ENCODE peak calls at places on chromosomes 16 and 17, in four cellular contexts. J is lower leg skin, D is uterus, X is prostate gland. K is an unnamed sample.

GRCh38 chr17:62179525-62180161 is 114.6 kb upstream of the MED13 start:
- DNase-seq in J (no peak), D (no peak), X (no peak), K (peak)

GRCh38 chr16:51164167-51164566 is 13.1 kb upstream of the SALL1 start:
- DNase-seq in J (no peak), D (no peak), X (no peak), K (no peak)

GRCh38 chr16:74991593-74992403 is 6.9 kb upstream of the WDR59 start:
- DNase-seq in J (no peak), D (no peak), X (no peak), K (no peak)

GRCh38 chr17:5826384-5826783 is 242.1 kb upstream of the NLRP1 start:
- DNase-seq in J (no peak), D (no peak), X (no peak), K (no peak)

GRCh38 chr16:82192665-82193064 is 22.6 kb upstream of the MPHOSPH6 start:
- DNase-seq in J (no peak), D (no peak), X (no peak), K (no peak)

GRCh38 chr17:63699638-63700527 is at the start of gene LIMD2:
- DNase-seq in J (no peak), D (peak), X (peak), K (peak)

GRCh38 chr16:9647981-9648701 is 534.1 kb downstream of the GRIN2A start:
- DNase-seq in J (no peak), D (no peak), X (peak), K (no peak)

GRCh38 chr16:75433732-75434413 is 570 bp upstream of the CFDP1 start:
- DNase-seq in J (peak), D (peak), X (peak), K (peak)

GRCh38 chr17:36614974-36615373 is 13.6 kb downstream of the MRM1 start:
- DNase-seq in J (no peak), D (no peak), X (no peak), K (no peak)

GRCh38 chr16:86215233-86215978 is 294.9 kb upstream of the FOXF1 start:
- DNase-seq in J (no peak), D (no peak), X (no peak), K (no peak)

GRCh38 chr16:64545769-64546168 is 576.1 kb downstream of the CDH11 start:
- DNase-seq in J (no peak), D (no peak), X (no peak), K (no peak)

DNA sequence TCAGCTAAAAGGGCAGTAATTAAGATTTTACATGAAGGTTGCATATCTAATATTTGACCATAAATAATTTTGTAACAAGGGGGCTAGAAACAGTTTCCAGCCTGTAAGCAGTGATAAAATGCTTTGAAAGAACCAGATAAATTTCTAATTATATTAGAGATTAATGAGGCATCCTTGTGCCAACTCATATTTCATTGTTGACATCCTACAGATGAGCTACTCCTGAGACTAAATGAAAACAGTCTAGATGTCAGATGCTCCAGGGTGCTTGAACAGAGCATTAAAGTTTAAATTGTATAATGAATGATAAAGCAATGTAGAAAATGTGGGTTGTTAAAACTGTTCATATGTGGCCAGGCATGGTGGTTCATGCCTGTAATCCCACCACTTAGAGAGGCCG is 23.3 kb downstream of the IQCK start:
- DNase-seq in J (no peak), D (no peak), X (no peak), K (no peak)
- TF ChIP-seq POLR2A in J (no peak), D (no peak), X (no peak), K (no peak)

GRCh38 chr16:67935096-67935401 is 1.6 kb downstream of the PSMB10 start:
- DNase-seq in J (no peak), D (no peak), X (no peak), K (no peak)

GRCh38 chr16:67935402-67936123 is 1.1 kb downstream of the PSMB10 start:
- DNase-seq in J (peak), D (peak), X (peak), K (peak)

GRCh38 chr16:67936876-67937605 is 391 bp upstream of the PSMB10 start:
- DNase-seq in J (no peak), D (no peak), X (peak), K (peak)

GRCh38 chr16:67934306-67935095 is 2.1 kb downstream of the PSMB10 start:
- DNase-seq in J (no peak), D (no peak), X (no peak), K (no peak)

DNA sequence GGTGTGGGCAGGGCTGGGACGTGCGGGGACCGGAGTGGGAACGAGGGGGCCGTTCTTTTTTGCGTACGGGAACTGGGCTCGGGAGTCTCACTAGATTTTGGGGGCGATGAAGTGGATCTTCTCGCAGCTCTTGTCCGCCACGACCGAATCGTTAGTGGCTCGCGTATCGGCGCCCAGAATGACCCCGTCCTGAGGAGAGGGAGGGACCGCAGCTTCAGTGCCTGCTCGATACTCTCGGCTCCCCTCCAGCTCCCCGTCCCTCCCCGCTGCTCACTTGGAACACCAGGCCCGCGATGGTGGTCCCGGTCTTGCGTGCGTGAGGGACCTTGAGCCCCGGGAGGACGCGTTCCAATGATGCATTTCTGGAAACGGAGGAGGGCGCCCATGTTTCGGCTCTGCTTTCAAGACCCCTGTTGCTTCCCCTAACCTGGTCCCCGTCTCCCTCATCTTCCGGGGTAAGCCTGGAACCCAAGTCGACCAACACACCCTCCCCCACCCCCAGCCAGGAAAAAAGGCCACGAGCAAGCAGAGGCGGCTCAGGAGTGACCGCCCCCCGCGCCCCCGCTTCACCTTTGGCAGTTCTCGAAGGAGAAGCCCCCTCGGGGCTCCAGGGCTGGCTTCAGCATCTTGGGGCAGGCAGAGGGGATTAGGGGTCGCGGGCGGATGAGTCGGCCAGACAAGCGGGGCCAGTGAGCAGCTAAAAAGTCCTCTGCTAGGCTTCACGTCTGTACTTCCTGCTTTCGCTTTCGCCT is at the start of gene PSMB10:
- DNase-seq in J (peak), D (peak), X (peak), K (no peak)
- TF ChIP-seq POLR2A in J (no peak), D (peak), X (peak), K (peak)

DNA sequence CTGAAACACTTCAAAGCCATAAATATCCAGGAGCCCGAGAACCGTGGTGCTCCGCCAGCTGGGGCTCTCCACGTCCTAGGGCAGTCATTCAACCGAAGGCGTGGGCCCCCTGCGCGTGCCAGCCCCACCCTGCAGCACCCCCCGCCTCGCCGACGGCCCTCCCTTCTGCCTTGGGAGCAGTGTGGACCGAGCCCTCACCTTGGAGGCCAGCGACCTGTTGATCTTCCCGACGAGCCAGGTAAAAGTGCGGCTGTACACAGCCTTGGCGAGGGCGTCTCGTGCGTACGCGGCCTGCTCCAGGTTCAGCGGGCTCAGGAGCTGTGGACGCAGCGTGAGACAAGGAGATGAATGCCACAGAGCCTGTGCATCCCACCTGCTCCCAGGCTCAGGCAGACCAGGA is 14.1 kb downstream of the MYO1C start:
- DNase-seq in J (no peak), D (no peak), X (no peak), K (no peak)
- TF ChIP-seq POLR2A in J (no peak), D (no peak), X (no peak), K (no peak)

GRCh38 chr17:38730526-38731379 is 612 bp downstream of the CISD3 start:
- DNase-seq in J (no peak), D (peak), X (no peak), K (peak)

GRCh38 chr17:38731526-38732294 is 1.6 kb downstream of the CISD3 start:
- DNase-seq in J (no peak), D (no peak), X (peak), K (peak)

GRCh38 chr17:38728290-38728831 is 1.8 kb upstream of the CISD3 start:
- DNase-seq in J (no peak), D (no peak), X (no peak), K (peak)

GRCh38 chr17:38729368-38729885 is 714 bp upstream of the CISD3 start:
- DNase-seq in J (no peak), D (no peak), X (no peak), K (no peak)

GRCh38 chr17:38729886-38730525 is at the start of gene CISD3:
- DNase-seq in J (peak), D (peak), X (peak), K (peak)
- TF ChIP-seq POLR2A in J (no peak), D (peak), X (no peak), K (no peak)

DNA sequence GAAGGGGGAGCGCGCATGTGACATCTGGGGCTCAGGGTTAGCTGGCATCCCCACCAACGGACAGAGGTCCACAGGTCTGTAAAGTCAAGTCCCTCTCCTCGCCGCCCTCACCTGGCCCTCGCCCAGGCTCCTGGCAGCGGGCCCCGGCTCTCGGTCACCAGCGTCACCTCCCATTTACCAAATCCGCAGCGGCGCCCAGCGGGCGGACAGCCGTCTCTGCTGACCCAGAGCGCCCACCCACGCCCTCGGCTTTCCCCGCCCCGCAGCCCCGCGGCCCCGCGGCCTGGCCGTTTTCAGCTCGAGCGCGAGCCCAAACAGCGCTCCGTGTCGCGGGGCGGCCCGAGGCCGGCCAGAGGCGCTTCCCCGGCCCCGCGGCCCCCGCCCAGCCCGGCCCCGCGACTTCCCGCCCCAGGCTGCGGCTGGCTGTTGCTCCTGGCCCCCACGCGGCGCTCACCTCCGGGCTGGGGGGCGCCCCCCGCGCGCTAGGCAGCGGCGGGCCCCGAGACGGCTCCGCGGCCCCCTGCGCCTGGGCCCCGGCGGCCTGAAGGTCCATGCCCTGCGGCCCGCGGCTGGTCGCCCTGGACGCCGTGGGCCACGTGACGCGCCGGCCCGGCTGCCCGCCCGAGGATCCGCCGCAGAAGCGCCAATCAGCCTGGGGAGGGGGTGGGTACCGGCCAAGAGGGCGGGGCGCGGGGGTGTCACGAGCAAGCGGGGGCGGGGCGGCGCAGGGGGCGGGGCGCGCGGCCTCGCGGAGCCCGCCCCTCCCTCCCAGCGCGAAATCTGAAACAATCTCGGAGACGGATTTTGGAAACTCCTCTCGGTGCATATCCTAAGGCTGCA is at the start of gene COPRS:
- DNase-seq in J (peak), D (peak), X (peak), K (peak)
- TF ChIP-seq POLR2A in J (no peak), D (no peak), X (peak), K (no peak)

DNA sequence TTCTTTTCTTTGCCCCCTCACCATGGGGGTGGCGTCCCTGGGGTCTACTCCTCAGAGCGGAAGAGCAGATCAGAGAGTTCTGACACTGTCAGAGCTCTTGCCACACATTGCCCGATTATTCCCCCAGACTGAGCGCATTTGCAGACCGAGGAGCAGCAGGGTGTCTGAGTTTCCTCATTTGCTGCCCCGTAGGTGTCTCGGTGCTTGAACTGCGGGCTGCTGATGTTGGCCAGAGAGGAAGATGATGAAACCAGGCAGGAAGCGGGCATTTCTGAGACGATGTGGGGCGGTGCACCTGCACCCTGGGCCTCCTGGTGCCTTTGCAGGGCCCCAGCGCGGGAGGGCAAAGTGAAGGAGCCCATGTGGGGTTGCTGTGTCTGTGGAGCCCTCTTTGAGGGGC is 55.2 kb downstream of the ARSG start:
- DNase-seq in J (no peak), D (no peak), X (no peak), K (peak)
- TF ChIP-seq POLR2A in J (no peak), D (no peak), X (no peak), K (no peak)

DNA sequence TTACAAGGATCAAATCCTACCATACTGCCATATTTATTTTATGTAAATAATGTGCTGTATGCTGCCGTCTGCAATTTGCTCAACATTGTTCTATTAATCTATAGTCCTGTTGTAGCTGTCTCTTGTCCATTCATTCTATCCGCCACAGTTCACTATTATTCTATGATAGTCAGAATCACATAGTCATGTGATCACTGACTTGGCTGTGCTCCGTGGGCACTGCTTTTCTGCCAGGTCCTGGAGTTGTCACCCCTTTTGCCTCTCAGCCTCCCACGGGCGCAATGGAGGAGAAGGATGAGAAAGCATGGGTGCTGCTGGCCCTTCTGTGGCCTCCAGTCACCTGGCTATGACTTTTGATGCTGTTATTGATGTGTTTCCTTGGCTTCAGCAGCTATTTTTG is 37.3 kb upstream of the ANKFY1 start:
- DNase-seq in J (no peak), D (no peak), X (no peak), K (no peak)
- TF ChIP-seq POLR2A in J (no peak), D (no peak), X (no peak), K (no peak)

GRCh38 chr16:23556881-23557778 is at the start of the genes EARS2 and UBFD1:
- DNase-seq in J (peak), D (peak), X (peak), K (peak)
- TF ChIP-seq POLR2A in J (no peak), D (peak), X (peak), K (no peak)

K was measured in transverse colon.